ENCODE peak calls at places on chromosome 14, in seven cellular contexts. One of them, this sample, is unnamed.

GRCh38 chr14:50344116-50344775 is 32.1 kb downstream of the DMAC2L start:
- DNase-seq in GM13976: peak; percentile 52
- DNase-seq in astrocyte of the hippocampus: no peak
- DNase-seq in AG04450: no peak
- DNase-seq in HS-5: no peak
- DNase-seq in RCC 7860: peak; percentile 66
- DNase-seq in activated T-helper 9 cell treated with anti-CD3 and anti-CD28 coated beads, Interleukin-2, amount 50 U/mL, for 16 hours: peak; percentile 61
- DNase-seq in this sample: no peak

GRCh38 chr14:32932921-32933622 is 5.6 kb upstream of the NPAS3 start:
- DNase-seq in GM13976: peak; percentile 16
- DNase-seq in astrocyte of the hippocampus: no peak
- DNase-seq in AG04450: no peak
- DNase-seq in HS-5: no peak
- DNase-seq in RCC 7860: no peak
- DNase-seq in activated T-helper 9 cell treated with anti-CD3 and anti-CD28 coated beads, Interleukin-2, amount 50 U/mL, for 16 hours: no peak
- DNase-seq in this sample: peak; percentile 71

GRCh38 chr14:95498622-95499353 is 17.7 kb downstream of the SYNE3 start:
- DNase-seq in GM13976: no peak
- DNase-seq in astrocyte of the hippocampus: peak; percentile 63
- DNase-seq in AG04450: no peak
- DNase-seq in HS-5: no peak
- DNase-seq in RCC 7860: no peak
- DNase-seq in activated T-helper 9 cell treated with anti-CD3 and anti-CD28 coated beads, Interleukin-2, amount 50 U/mL, for 16 hours: no peak
- DNase-seq in this sample: no peak

GRCh38 chr14:71932229-71932951 is at the start of gene RGS6:
- DNase-seq in GM13976: peak; percentile 78
- DNase-seq in astrocyte of the hippocampus: peak; percentile 82
- DNase-seq in AG04450: no peak
- DNase-seq in HS-5: no peak
- DNase-seq in RCC 7860: no peak
- DNase-seq in activated T-helper 9 cell treated with anti-CD3 and anti-CD28 coated beads, Interleukin-2, amount 50 U/mL, for 16 hours: no peak
- DNase-seq in this sample: peak; percentile 74

GRCh38 chr14:93950948-93951668 is 24.0 kb downstream of the FAM181A start:
- DNase-seq in GM13976: no peak
- DNase-seq in astrocyte of the hippocampus: no peak
- DNase-seq in AG04450: no peak
- DNase-seq in HS-5: no peak
- DNase-seq in RCC 7860: no peak
- DNase-seq in activated T-helper 9 cell treated with anti-CD3 and anti-CD28 coated beads, Interleukin-2, amount 50 U/mL, for 16 hours: no peak
- DNase-seq in this sample: no peak

GRCh38 chr14:30808576-30808975 is 65.8 kb upstream of the COCH start:
- DNase-seq in GM13976: no peak
- DNase-seq in astrocyte of the hippocampus: peak; percentile 45
- DNase-seq in AG04450: no peak
- DNase-seq in HS-5: no peak
- DNase-seq in RCC 7860: peak; percentile 23
- DNase-seq in activated T-helper 9 cell treated with anti-CD3 and anti-CD28 coated beads, Interleukin-2, amount 50 U/mL, for 16 hours: no peak
- DNase-seq in this sample: no peak

GRCh38 chr14:101230161-101230850 is 326.8 kb upstream of the RTL1 start:
- DNase-seq in GM13976: no peak
- DNase-seq in astrocyte of the hippocampus: no peak
- DNase-seq in AG04450: no peak
- DNase-seq in HS-5: no peak
- DNase-seq in RCC 7860: no peak
- DNase-seq in activated T-helper 9 cell treated with anti-CD3 and anti-CD28 coated beads, Interleukin-2, amount 50 U/mL, for 16 hours: no peak
- DNase-seq in this sample: peak; percentile 50

GRCh38 chr14:103057028-103057371 is 349 bp downstream of the CDC42BPB start:
- DNase-seq in GM13976: peak; percentile 59
- DNase-seq in astrocyte of the hippocampus: no peak
- DNase-seq in AG04450: no peak
- DNase-seq in HS-5: no peak
- DNase-seq in RCC 7860: no peak
- DNase-seq in activated T-helper 9 cell treated with anti-CD3 and anti-CD28 coated beads, Interleukin-2, amount 50 U/mL, for 16 hours: no peak
- DNase-seq in this sample: no peak

GRCh38 chr14:37583358-37584210 is 11.5 kb downstream of the FOXA1 start:
- DNase-seq in GM13976: peak; percentile 9
- DNase-seq in astrocyte of the hippocampus: no peak
- DNase-seq in AG04450: no peak
- DNase-seq in HS-5: no peak
- DNase-seq in RCC 7860: no peak
- DNase-seq in activated T-helper 9 cell treated with anti-CD3 and anti-CD28 coated beads, Interleukin-2, amount 50 U/mL, for 16 hours: no peak
- DNase-seq in this sample: no peak

GRCh38 chr14:104548802-104549535 is 30.6 kb upstream of the C14orf180 start:
- DNase-seq in GM13976: no peak
- DNase-seq in astrocyte of the hippocampus: no peak
- DNase-seq in AG04450: no peak
- DNase-seq in HS-5: no peak
- DNase-seq in RCC 7860: no peak
- DNase-seq in activated T-helper 9 cell treated with anti-CD3 and anti-CD28 coated beads, Interleukin-2, amount 50 U/mL, for 16 hours: no peak
- DNase-seq in this sample: peak; percentile 49

GRCh38 chr14:97052001-97052400 is 254.8 kb downstream of the VRK1 start:
- DNase-seq in GM13976: no peak
- DNase-seq in astrocyte of the hippocampus: no peak
- DNase-seq in AG04450: no peak
- DNase-seq in HS-5: no peak
- DNase-seq in RCC 7860: no peak
- DNase-seq in activated T-helper 9 cell treated with anti-CD3 and anti-CD28 coated beads, Interleukin-2, amount 50 U/mL, for 16 hours: no peak
- DNase-seq in this sample: no peak

GRCh38 chr14:81737938-81738337 is 204.3 kb upstream of the SEL1L start:
- DNase-seq in GM13976: no peak
- DNase-seq in astrocyte of the hippocampus: no peak
- DNase-seq in AG04450: no peak
- DNase-seq in HS-5: no peak
- DNase-seq in RCC 7860: no peak
- DNase-seq in activated T-helper 9 cell treated with anti-CD3 and anti-CD28 coated beads, Interleukin-2, amount 50 U/mL, for 16 hours: no peak
- DNase-seq in this sample: no peak

GRCh38 chr14:99201351-99202073 is 70.5 kb downstream of the BCL11B start:
- DNase-seq in GM13976: no peak
- DNase-seq in astrocyte of the hippocampus: no peak
- DNase-seq in AG04450: no peak
- DNase-seq in HS-5: no peak
- DNase-seq in RCC 7860: no peak
- DNase-seq in activated T-helper 9 cell treated with anti-CD3 and anti-CD28 coated beads, Interleukin-2, amount 50 U/mL, for 16 hours: no peak
- DNase-seq in this sample: no peak

GRCh38 chr14:82879949-82880535 is 1346.4 kb upstream of the SEL1L start:
- DNase-seq in GM13976: no peak
- DNase-seq in astrocyte of the hippocampus: peak; percentile 28
- DNase-seq in AG04450: no peak
- DNase-seq in HS-5: no peak
- DNase-seq in RCC 7860: no peak
- DNase-seq in activated T-helper 9 cell treated with anti-CD3 and anti-CD28 coated beads, Interleukin-2, amount 50 U/mL, for 16 hours: no peak
- DNase-seq in this sample: no peak

GRCh38 chr14:92563359-92563758 is 49.8 kb downstream of the RIN3 start:
- DNase-seq in GM13976: peak; percentile 71
- DNase-seq in astrocyte of the hippocampus: peak; percentile 37
- DNase-seq in AG04450: no peak
- DNase-seq in HS-5: no peak
- DNase-seq in RCC 7860: no peak
- DNase-seq in activated T-helper 9 cell treated with anti-CD3 and anti-CD28 coated beads, Interleukin-2, amount 50 U/mL, for 16 hours: no peak
- DNase-seq in this sample: no peak

GRCh38 chr14:100765296-100765695 is 38.6 kb downstream of the DLK1 start:
- DNase-seq in GM13976: no peak
- DNase-seq in astrocyte of the hippocampus: no peak
- DNase-seq in AG04450: no peak
- DNase-seq in HS-5: no peak
- DNase-seq in RCC 7860: no peak
- DNase-seq in activated T-helper 9 cell treated with anti-CD3 and anti-CD28 coated beads, Interleukin-2, amount 50 U/mL, for 16 hours: no peak
- DNase-seq in this sample: no peak

GRCh38 chr14:57078054-57078453 is 190.7 kb downstream of the EXOC5 start:
- DNase-seq in GM13976: no peak
- DNase-seq in astrocyte of the hippocampus: no peak
- DNase-seq in AG04450: no peak
- DNase-seq in HS-5: no peak
- DNase-seq in RCC 7860: no peak
- DNase-seq in activated T-helper 9 cell treated with anti-CD3 and anti-CD28 coated beads, Interleukin-2, amount 50 U/mL, for 16 hours: no peak
- DNase-seq in this sample: no peak

GRCh38 chr14:68715032-68715924 is 77.6 kb downstream of the ZFP36L1 start:
- DNase-seq in GM13976: no peak
- DNase-seq in astrocyte of the hippocampus: peak; percentile 20
- DNase-seq in AG04450: no peak
- DNase-seq in HS-5: no peak
- DNase-seq in RCC 7860: no peak
- DNase-seq in activated T-helper 9 cell treated with anti-CD3 and anti-CD28 coated beads, Interleukin-2, amount 50 U/mL, for 16 hours: no peak
- DNase-seq in this sample: no peak

GRCh38 chr14:77316872-77317271 is 3.8 kb downstream of the POMT2 start:
- DNase-seq in GM13976: no peak
- DNase-seq in astrocyte of the hippocampus: no peak
- DNase-seq in AG04450: no peak
- DNase-seq in HS-5: no peak
- DNase-seq in RCC 7860: no peak
- DNase-seq in activated T-helper 9 cell treated with anti-CD3 and anti-CD28 coated beads, Interleukin-2, amount 50 U/mL, for 16 hours: no peak
- DNase-seq in this sample: no peak

GRCh38 chr14:71430321-71431168 is 501.7 kb upstream of the RGS6 start:
- DNase-seq in GM13976: no peak
- DNase-seq in astrocyte of the hippocampus: no peak
- DNase-seq in AG04450: no peak
- DNase-seq in HS-5: no peak
- DNase-seq in RCC 7860: no peak
- DNase-seq in activated T-helper 9 cell treated with anti-CD3 and anti-CD28 coated beads, Interleukin-2, amount 50 U/mL, for 16 hours: no peak
- DNase-seq in this sample: no peak

GRCh38 chr14:102993523-102993922 is 63.8 kb downstream of the CDC42BPB start:
- DNase-seq in GM13976: no peak
- DNase-seq in astrocyte of the hippocampus: no peak
- DNase-seq in AG04450: no peak
- DNase-seq in HS-5: no peak
- DNase-seq in RCC 7860: peak; percentile 27
- DNase-seq in activated T-helper 9 cell treated with anti-CD3 and anti-CD28 coated beads, Interleukin-2, amount 50 U/mL, for 16 hours: no peak
- DNase-seq in this sample: no peak

GRCh38 chr14:60622210-60622919 is 26.9 kb downstream of the SIX1 start:
- DNase-seq in GM13976: no peak
- DNase-seq in astrocyte of the hippocampus: no peak
- DNase-seq in AG04450: no peak
- DNase-seq in HS-5: no peak
- DNase-seq in RCC 7860: no peak
- DNase-seq in activated T-helper 9 cell treated with anti-CD3 and anti-CD28 coated beads, Interleukin-2, amount 50 U/mL, for 16 hours: no peak
- DNase-seq in this sample: no peak

GRCh38 chr14:38217538-38217937 is 9.8 kb downstream of the SSTR1 start:
- DNase-seq in GM13976: no peak
- DNase-seq in astrocyte of the hippocampus: no peak
- DNase-seq in AG04450: no peak
- DNase-seq in HS-5: no peak
- DNase-seq in RCC 7860: no peak
- DNase-seq in activated T-helper 9 cell treated with anti-CD3 and anti-CD28 coated beads, Interleukin-2, amount 50 U/mL, for 16 hours: no peak
- DNase-seq in this sample: no peak

GRCh38 chr14:61977217-61977616 is 215.0 kb downstream of the SNAPC1 start:
- DNase-seq in GM13976: no peak
- DNase-seq in astrocyte of the hippocampus: no peak
- DNase-seq in AG04450: no peak
- DNase-seq in HS-5: no peak
- DNase-seq in RCC 7860: no peak
- DNase-seq in activated T-helper 9 cell treated with anti-CD3 and anti-CD28 coated beads, Interleukin-2, amount 50 U/mL, for 16 hours: no peak
- DNase-seq in this sample: no peak

GRCh38 chr14:53715390-53715730 is 241.3 kb downstream of the BMP4 start:
- DNase-seq in GM13976: no peak
- DNase-seq in astrocyte of the hippocampus: peak; percentile 88
- DNase-seq in AG04450: no peak
- DNase-seq in HS-5: peak; percentile 28
- DNase-seq in RCC 7860: no peak
- DNase-seq in activated T-helper 9 cell treated with anti-CD3 and anti-CD28 coated beads, Interleukin-2, amount 50 U/mL, for 16 hours: no peak
- DNase-seq in this sample: no peak

GRCh38 chr14:53152627-53152908 is 555 bp downstream of the DDHD1 start:
- DNase-seq in GM13976: peak; percentile 49
- DNase-seq in astrocyte of the hippocampus: no peak
- DNase-seq in AG04450: no peak
- DNase-seq in HS-5: no peak
- DNase-seq in RCC 7860: no peak
- DNase-seq in activated T-helper 9 cell treated with anti-CD3 and anti-CD28 coated beads, Interleukin-2, amount 50 U/mL, for 16 hours: no peak
- DNase-seq in this sample: no peak

GRCh38 chr14:101072070-101072469 is 168.5 kb upstream of the RTL1 start:
- DNase-seq in GM13976: no peak
- DNase-seq in astrocyte of the hippocampus: no peak
- DNase-seq in AG04450: no peak
- DNase-seq in HS-5: no peak
- DNase-seq in RCC 7860: no peak
- DNase-seq in activated T-helper 9 cell treated with anti-CD3 and anti-CD28 coated beads, Interleukin-2, amount 50 U/mL, for 16 hours: no peak
- DNase-seq in this sample: peak; percentile 48

GRCh38 chr14:76926521-76927251 is 100.5 kb downstream of the LRRC74A start:
- DNase-seq in GM13976: peak; percentile 87
- DNase-seq in astrocyte of the hippocampus: no peak
- DNase-seq in AG04450: no peak
- DNase-seq in HS-5: no peak
- DNase-seq in RCC 7860: no peak
- DNase-seq in activated T-helper 9 cell treated with anti-CD3 and anti-CD28 coated beads, Interleukin-2, amount 50 U/mL, for 16 hours: peak; percentile 35
- DNase-seq in this sample: no peak

GRCh38 chr14:85960781-85961180 is 430.8 kb downstream of the FLRT2 start:
- DNase-seq in GM13976: no peak
- DNase-seq in astrocyte of the hippocampus: no peak
- DNase-seq in AG04450: no peak
- DNase-seq in HS-5: no peak
- DNase-seq in RCC 7860: no peak
- DNase-seq in activated T-helper 9 cell treated with anti-CD3 and anti-CD28 coated beads, Interleukin-2, amount 50 U/mL, for 16 hours: no peak
- DNase-seq in this sample: no peak

GRCh38 chr14:96198430-96199133 is 6.1 kb upstream of the BDKRB2 start:
- DNase-seq in GM13976: no peak
- DNase-seq in astrocyte of the hippocampus: no peak
- DNase-seq in AG04450: no peak
- DNase-seq in HS-5: no peak
- DNase-seq in RCC 7860: no peak
- DNase-seq in activated T-helper 9 cell treated with anti-CD3 and anti-CD28 coated beads, Interleukin-2, amount 50 U/mL, for 16 hours: no peak
- DNase-seq in this sample: no peak

GRCh38 chr14:38108681-38109080 is 99.0 kb upstream of the SSTR1 start:
- DNase-seq in GM13976: no peak
- DNase-seq in astrocyte of the hippocampus: no peak
- DNase-seq in AG04450: peak; percentile 81
- DNase-seq in HS-5: peak; percentile 48
- DNase-seq in RCC 7860: no peak
- DNase-seq in activated T-helper 9 cell treated with anti-CD3 and anti-CD28 coated beads, Interleukin-2, amount 50 U/mL, for 16 hours: no peak
- DNase-seq in this sample: no peak

GRCh38 chr14:99194736-99195135 is 77.3 kb downstream of the BCL11B start:
- DNase-seq in GM13976: no peak
- DNase-seq in astrocyte of the hippocampus: no peak
- DNase-seq in AG04450: no peak
- DNase-seq in HS-5: no peak
- DNase-seq in RCC 7860: no peak
- DNase-seq in activated T-helper 9 cell treated with anti-CD3 and anti-CD28 coated beads, Interleukin-2, amount 50 U/mL, for 16 hours: no peak
- DNase-seq in this sample: no peak

GRCh38 chr14:86787782-86788181 is 1205.2 kb downstream of the GALC start:
- DNase-seq in GM13976: no peak
- DNase-seq in astrocyte of the hippocampus: no peak
- DNase-seq in AG04450: peak; percentile 45
- DNase-seq in HS-5: no peak
- DNase-seq in RCC 7860: peak; percentile 39
- DNase-seq in activated T-helper 9 cell treated with anti-CD3 and anti-CD28 coated beads, Interleukin-2, amount 50 U/mL, for 16 hours: no peak
- DNase-seq in this sample: no peak

GRCh38 chr14:71574976-71575375 is 357.3 kb upstream of the RGS6 start:
- DNase-seq in GM13976: no peak
- DNase-seq in astrocyte of the hippocampus: peak; percentile 80
- DNase-seq in AG04450: peak; percentile 66
- DNase-seq in HS-5: peak; percentile 28
- DNase-seq in RCC 7860: no peak
- DNase-seq in activated T-helper 9 cell treated with anti-CD3 and anti-CD28 coated beads, Interleukin-2, amount 50 U/mL, for 16 hours: no peak
- DNase-seq in this sample: no peak

GRCh38 chr14:83300454-83301064 is 1766.9 kb upstream of the SEL1L start:
- DNase-seq in GM13976: peak; percentile 1
- DNase-seq in astrocyte of the hippocampus: peak; percentile 49
- DNase-seq in AG04450: no peak
- DNase-seq in HS-5: no peak
- DNase-seq in RCC 7860: no peak
- DNase-seq in activated T-helper 9 cell treated with anti-CD3 and anti-CD28 coated beads, Interleukin-2, amount 50 U/mL, for 16 hours: no peak
- DNase-seq in this sample: no peak

GRCh38 chr14:57362356-57362755 is 28.0 kb upstream of the NAA30 start:
- DNase-seq in GM13976: no peak
- DNase-seq in astrocyte of the hippocampus: peak; percentile 50
- DNase-seq in AG04450: no peak
- DNase-seq in HS-5: no peak
- DNase-seq in RCC 7860: peak; percentile 44
- DNase-seq in activated T-helper 9 cell treated with anti-CD3 and anti-CD28 coated beads, Interleukin-2, amount 50 U/mL, for 16 hours: no peak
- DNase-seq in this sample: no peak

GRCh38 chr14:77033622-77034521 is 5.4 kb upstream of the IRF2BPL start:
- DNase-seq in GM13976: peak; percentile 88
- DNase-seq in astrocyte of the hippocampus: peak; percentile 94
- DNase-seq in AG04450: peak; percentile 93
- DNase-seq in HS-5: no peak
- DNase-seq in RCC 7860: peak; percentile 70
- DNase-seq in activated T-helper 9 cell treated with anti-CD3 and anti-CD28 coated beads, Interleukin-2, amount 50 U/mL, for 16 hours: peak; percentile 77
- DNase-seq in this sample: peak; percentile 84

GRCh38 chr14:73943083-73943482 is 6.8 kb downstream of the FAM161B start:
- DNase-seq in GM13976: no peak
- DNase-seq in astrocyte of the hippocampus: no peak
- DNase-seq in AG04450: peak; percentile 3
- DNase-seq in HS-5: peak; percentile 70
- DNase-seq in RCC 7860: peak; percentile 17
- DNase-seq in activated T-helper 9 cell treated with anti-CD3 and anti-CD28 coated beads, Interleukin-2, amount 50 U/mL, for 16 hours: no peak
- DNase-seq in this sample: no peak